ENCODE peak calls at places on chromosomes 4 and X, in ten cellular contexts. One of them, this sample, is unnamed.
A peak's percentile ranks its signal among the peaks of the same experiment; 100 is the strongest.

GRCh38 chrX:86002076-86002896 is 45.1 kb downstream of the CHM start:
- DNase-seq in kidney epithelial cell: peak; percentile 38
- DNase-seq in ecto neural progenitor cell: peak; percentile 68
- DNase-seq in SIG-M5: no peak
- DNase-seq in uterus: no peak
- DNase-seq in activated naive CD8-positive, alpha-beta T cell treated with anti-CD3 and anti-CD28 coated beads for 36 hours: peak; percentile 0
- DNase-seq in naive thymus-derived CD8-positive, alpha-beta T cell: no peak
- DNase-seq in tibial artery: no peak
- DNase-seq in left lung: peak; percentile 44
- DNase-seq in Calu3: peak; percentile 84
- DNase-seq in this sample: peak; percentile 28

GRCh38 chr4:101328063-101328602 is 19.2 kb downstream of the PPP3CA start:
- DNase-seq in tibial artery: no peak
- DNase-seq in naive thymus-derived CD8-positive, alpha-beta T cell: no peak
- DNase-seq in SIG-M5: no peak
- DNase-seq in uterus: no peak
- DNase-seq in left lung: no peak
- DNase-seq in activated naive CD8-positive, alpha-beta T cell treated with anti-CD3 and anti-CD28 coated beads for 36 hours: peak; percentile 13
- DNase-seq in kidney epithelial cell: no peak
- DNase-seq in Calu3: no peak
- DNase-seq in ecto neural progenitor cell: no peak
- DNase-seq in this sample: no peak

GRCh38 chr4:16092682-16093319 is 9.0 kb upstream of the PROM1 start:
- DNase-seq in SIG-M5: no peak
- DNase-seq in Calu3: no peak
- DNase-seq in activated naive CD8-positive, alpha-beta T cell treated with anti-CD3 and anti-CD28 coated beads for 36 hours: no peak
- DNase-seq in ecto neural progenitor cell: no peak
- DNase-seq in tibial artery: no peak
- DNase-seq in left lung: no peak
- DNase-seq in uterus: no peak
- DNase-seq in naive thymus-derived CD8-positive, alpha-beta T cell: no peak
- DNase-seq in kidney epithelial cell: no peak
- DNase-seq in this sample: no peak

GRCh38 chr4:22514001-22514400 is 1.9 kb downstream of the ADGRA3 start:
- DNase-seq in Calu3: no peak
- DNase-seq in kidney epithelial cell: peak; percentile 58
- DNase-seq in naive thymus-derived CD8-positive, alpha-beta T cell: no peak
- DNase-seq in left lung: no peak
- DNase-seq in SIG-M5: no peak
- DNase-seq in tibial artery: no peak
- DNase-seq in activated naive CD8-positive, alpha-beta T cell treated with anti-CD3 and anti-CD28 coated beads for 36 hours: no peak
- DNase-seq in ecto neural progenitor cell: no peak
- DNase-seq in uterus: no peak
- DNase-seq in this sample: peak; percentile 6

GRCh38 chr4:5689065-5689464 is 19.3 kb downstream of the EVC2 start:
- DNase-seq in left lung: no peak
- DNase-seq in Calu3: no peak
- DNase-seq in tibial artery: no peak
- DNase-seq in uterus: no peak
- DNase-seq in SIG-M5: no peak
- DNase-seq in naive thymus-derived CD8-positive, alpha-beta T cell: no peak
- DNase-seq in kidney epithelial cell: no peak
- DNase-seq in activated naive CD8-positive, alpha-beta T cell treated with anti-CD3 and anti-CD28 coated beads for 36 hours: no peak
- DNase-seq in ecto neural progenitor cell: no peak
- DNase-seq in this sample: no peak

GRCh38 chr4:148444296-148445070 is 2.3 kb upstream of the NR3C2 start:
- DNase-seq in kidney epithelial cell: no peak
- DNase-seq in tibial artery: peak; percentile 40
- DNase-seq in Calu3: peak; percentile 38
- DNase-seq in activated naive CD8-positive, alpha-beta T cell treated with anti-CD3 and anti-CD28 coated beads for 36 hours: peak; percentile 57
- DNase-seq in SIG-M5: no peak
- DNase-seq in ecto neural progenitor cell: peak; percentile 68
- DNase-seq in naive thymus-derived CD8-positive, alpha-beta T cell: peak; percentile 69
- DNase-seq in uterus: peak; percentile 40
- DNase-seq in left lung: peak; percentile 82
- DNase-seq in this sample: no peak

GRCh38 chr4:156362581-156362980 is 408.9 kb upstream of the CTSO start:
- DNase-seq in ecto neural progenitor cell: no peak
- DNase-seq in tibial artery: no peak
- DNase-seq in SIG-M5: no peak
- DNase-seq in Calu3: no peak
- DNase-seq in kidney epithelial cell: no peak
- DNase-seq in activated naive CD8-positive, alpha-beta T cell treated with anti-CD3 and anti-CD28 coated beads for 36 hours: no peak
- DNase-seq in left lung: no peak
- DNase-seq in naive thymus-derived CD8-positive, alpha-beta T cell: no peak
- DNase-seq in uterus: no peak
- DNase-seq in this sample: no peak

GRCh38 chr4:154132406-154132805 is 343.5 kb upstream of the SFRP2 start:
- DNase-seq in activated naive CD8-positive, alpha-beta T cell treated with anti-CD3 and anti-CD28 coated beads for 36 hours: no peak
- DNase-seq in tibial artery: no peak
- DNase-seq in SIG-M5: no peak
- DNase-seq in Calu3: no peak
- DNase-seq in kidney epithelial cell: no peak
- DNase-seq in left lung: no peak
- DNase-seq in naive thymus-derived CD8-positive, alpha-beta T cell: no peak
- DNase-seq in uterus: no peak
- DNase-seq in ecto neural progenitor cell: no peak
- DNase-seq in this sample: no peak

GRCh38 chr4:176565044-176565443 is 227.7 kb downstream of the VEGFC start:
- DNase-seq in Calu3: no peak
- DNase-seq in naive thymus-derived CD8-positive, alpha-beta T cell: no peak
- DNase-seq in tibial artery: no peak
- DNase-seq in SIG-M5: no peak
- DNase-seq in activated naive CD8-positive, alpha-beta T cell treated with anti-CD3 and anti-CD28 coated beads for 36 hours: no peak
- DNase-seq in kidney epithelial cell: no peak
- DNase-seq in ecto neural progenitor cell: no peak
- DNase-seq in uterus: no peak
- DNase-seq in left lung: no peak
- DNase-seq in this sample: no peak